ENCODE peak calls at places on chromosome 4, in eight cellular contexts. F, G, S, Q, N, A, W and D are unnamed samples.

GRCh38 chr4:180240670-180241069 is 2002.5 kb upstream of the TENM3 start:
- DNase-seq in F (no peak), G (no peak), S (no peak), Q (no peak), N (no peak), A (no peak), W (no peak), D (no peak)

GRCh38 chr4:8607603-8608481 is 15.3 kb downstream of the CPZ start:
- DNase-seq in F (no peak), G (no peak), S (peak; percentile 5), Q (peak; percentile 20), N (peak; percentile 38), A (peak; percentile 79), W (peak; percentile 48), D (no peak)

GRCh38 chr4:139214039-139214534 is 37.1 kb upstream of the ELF2 start:
- DNase-seq in F (no peak), G (no peak), S (no peak), Q (no peak), N (no peak), A (no peak), W (no peak), D (no peak)

GRCh38 chr4:108596389-108596788 is 24.0 kb upstream of the RPL34 start:
- DNase-seq in F (no peak), G (no peak), S (no peak), Q (no peak), N (no peak), A (no peak), W (no peak), D (no peak)

GRCh38 chr4:106583567-106583966 is 215.0 kb upstream of the GIMD1 start:
- DNase-seq in F (no peak), G (peak; percentile 82), S (no peak), Q (no peak), N (peak; percentile 95), A (no peak), W (no peak), D (no peak)

GRCh38 chr4:38314663-38315062 is 349.3 kb upstream of the KLF3 start:
- DNase-seq in F (no peak), G (peak; percentile 87), S (no peak), Q (no peak), N (no peak), A (no peak), W (no peak), D (no peak)

GRCh38 chr4:14264437-14264836 is 636.9 kb upstream of the BOD1L1 start:
- DNase-seq in F (no peak), G (peak; percentile 14), S (no peak), Q (no peak), N (peak; percentile 3), A (no peak), W (no peak), D (no peak)

GRCh38 chr4:10119263-10119662 is 2.7 kb upstream of the WDR1 start:
- DNase-seq in F (no peak), G (no peak), S (no peak), Q (no peak), N (no peak), A (no peak), W (no peak), D (no peak)

GRCh38 chr4:116389139-116389538 is 696.2 kb downstream of the TRAM1L1 start:
- DNase-seq in F (no peak), G (no peak), S (no peak), Q (no peak), N (no peak), A (no peak), W (no peak), D (no peak)

GRCh38 chr4:30763337-30763736 is 43.2 kb downstream of the PCDH7 start:
- DNase-seq in F (no peak), G (peak; percentile 37), S (no peak), Q (no peak), N (no peak), A (no peak), W (no peak), D (no peak)

GRCh38 chr4:87614292-87614890 is 6.1 kb downstream of the DSPP start:
- DNase-seq in F (no peak), G (no peak), S (no peak), Q (no peak), N (no peak), A (no peak), W (no peak), D (no peak)

GRCh38 chr4:166198041-166198440 is 325.0 kb downstream of the TLL1 start:
- DNase-seq in F (no peak), G (no peak), S (no peak), Q (no peak), N (no peak), A (no peak), W (no peak), D (no peak)

GRCh38 chr4:180205276-180205675 is 2037.9 kb upstream of the TENM3 start:
- DNase-seq in F (no peak), G (no peak), S (no peak), Q (no peak), N (no peak), A (no peak), W (no peak), D (no peak)

GRCh38 chr4:110085131-110085530 is 113.3 kb downstream of the ELOVL6 start:
- DNase-seq in F (peak; percentile 31), G (no peak), S (no peak), Q (no peak), N (no peak), A (peak; percentile 64), W (no peak), D (peak; percentile 12)

GRCh38 chr4:41998019-41998418 is 7.7 kb downstream of the SLC30A9 start:
- DNase-seq in F (no peak), G (no peak), S (no peak), Q (no peak), N (no peak), A (no peak), W (no peak), D (no peak)